ENCODE peak calls at places on chromosomes 2 and 18, in eight cellular contexts. One of them, this sample, is unnamed.

GRCh38 chr2:38702413-38702812 is 36.5 kb downstream of the GALM start:
- DNase-seq in fibroblast of mammary gland: peak; percentile 90
- DNase-seq in OCI-LY7: no peak
- DNase-seq in CD8-positive, alpha-beta T cell: no peak
- DNase-seq in MM.1S: no peak
- DNase-seq in spleen: no peak
- DNase-seq in A549: no peak
- DNase-seq in heart right ventricle: no peak
- DNase-seq in this sample: peak; percentile 81

GRCh38 chr18:28095631-28096030 is 81.3 kb downstream of the CDH2 start:
- DNase-seq in fibroblast of mammary gland: peak; percentile 49
- DNase-seq in OCI-LY7: no peak
- DNase-seq in CD8-positive, alpha-beta T cell: no peak
- DNase-seq in MM.1S: no peak
- DNase-seq in spleen: no peak
- DNase-seq in A549: no peak
- DNase-seq in heart right ventricle: no peak
- DNase-seq in this sample: no peak

GRCh38 chr2:161979490-161979889 is 94.5 kb downstream of the DPP4 start:
- DNase-seq in fibroblast of mammary gland: no peak
- DNase-seq in OCI-LY7: no peak
- DNase-seq in CD8-positive, alpha-beta T cell: no peak
- DNase-seq in MM.1S: no peak
- DNase-seq in spleen: no peak
- DNase-seq in A549: no peak
- DNase-seq in heart right ventricle: no peak
- DNase-seq in this sample: no peak

GRCh38 chr2:100043891-100044255 is 98.5 kb downstream of the AFF3 start:
- DNase-seq in fibroblast of mammary gland: no peak
- DNase-seq in OCI-LY7: no peak
- DNase-seq in CD8-positive, alpha-beta T cell: no peak
- DNase-seq in MM.1S: no peak
- DNase-seq in spleen: no peak
- DNase-seq in A549: no peak
- DNase-seq in heart right ventricle: no peak
- DNase-seq in this sample: no peak

GRCh38 chr2:19488009-19488691 is 129.7 kb upstream of the OSR1 start:
- DNase-seq in fibroblast of mammary gland: peak; percentile 82
- DNase-seq in OCI-LY7: no peak
- DNase-seq in CD8-positive, alpha-beta T cell: no peak
- DNase-seq in MM.1S: no peak
- DNase-seq in spleen: no peak
- DNase-seq in A549: peak; percentile 43
- DNase-seq in heart right ventricle: no peak
- DNase-seq in this sample: peak; percentile 2

GRCh38 chr2:128779301-128780095 is 460.8 kb upstream of the HS6ST1 start:
- DNase-seq in fibroblast of mammary gland: no peak
- DNase-seq in OCI-LY7: no peak
- DNase-seq in CD8-positive, alpha-beta T cell: no peak
- DNase-seq in MM.1S: no peak
- DNase-seq in spleen: peak; percentile 47
- DNase-seq in A549: no peak
- DNase-seq in heart right ventricle: no peak
- DNase-seq in this sample: no peak

GRCh38 chr2:66581461-66582363 is 146.8 kb downstream of the MEIS1 start:
- DNase-seq in fibroblast of mammary gland: no peak
- DNase-seq in OCI-LY7: no peak
- DNase-seq in CD8-positive, alpha-beta T cell: no peak
- DNase-seq in MM.1S: no peak
- DNase-seq in spleen: peak; percentile 72
- DNase-seq in A549: no peak
- DNase-seq in heart right ventricle: peak; percentile 17
- DNase-seq in this sample: no peak

GRCh38 chr2:19837235-19837766 is 64.5 kb downstream of the TTC32 start:
- DNase-seq in fibroblast of mammary gland: no peak
- DNase-seq in OCI-LY7: no peak
- DNase-seq in CD8-positive, alpha-beta T cell: no peak
- DNase-seq in MM.1S: no peak
- DNase-seq in spleen: no peak
- DNase-seq in A549: no peak
- DNase-seq in heart right ventricle: no peak
- DNase-seq in this sample: no peak

GRCh38 chr18:11146238-11146946 is 3.0 kb downstream of the PIEZO2 start:
- DNase-seq in fibroblast of mammary gland: no peak
- DNase-seq in OCI-LY7: no peak
- DNase-seq in CD8-positive, alpha-beta T cell: no peak
- DNase-seq in MM.1S: no peak
- DNase-seq in spleen: no peak
- DNase-seq in A549: no peak
- DNase-seq in heart right ventricle: peak; percentile 58
- DNase-seq in this sample: no peak

DNA sequence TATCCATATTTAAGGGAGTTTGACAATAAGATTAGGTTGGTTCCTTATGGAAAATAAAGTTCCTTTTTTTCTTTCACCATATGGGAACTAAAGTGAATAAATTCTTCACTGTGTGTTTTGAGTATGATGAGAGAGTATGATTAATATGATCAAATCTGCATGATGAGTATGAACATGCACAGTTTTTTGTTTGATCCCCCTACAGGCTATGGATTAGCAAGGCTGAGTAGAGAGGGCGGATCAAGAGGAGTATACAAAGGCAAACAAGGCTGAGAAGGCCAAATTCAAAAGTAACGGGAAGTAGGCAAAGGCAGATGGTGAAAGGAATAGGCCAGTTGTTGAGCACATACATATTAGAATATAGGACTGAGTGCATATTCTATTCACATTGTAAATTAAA is 508.2 kb downstream of the LRRTM4 start:
- DNase-seq in fibroblast of mammary gland: no peak
- DNase-seq in OCI-LY7: no peak
- DNase-seq in CD8-positive, alpha-beta T cell: no peak
- DNase-seq in MM.1S: no peak
- DNase-seq in spleen: no peak
- DNase-seq in A549: no peak
- DNase-seq in heart right ventricle: no peak
- DNase-seq in this sample: no peak
- TF ChIP-seq CTCF in fibroblast of mammary gland: no peak
- TF ChIP-seq CTCF in OCI-LY7: no peak
- TF ChIP-seq CTCF in CD8-positive, alpha-beta T cell: no peak
- TF ChIP-seq CTCF in MM.1S: no peak
- TF ChIP-seq CTCF in spleen: no peak
- TF ChIP-seq CTCF in A549: no peak
- TF ChIP-seq CTCF in heart right ventricle: no peak
- TF ChIP-seq CTCF in this sample: no peak

GRCh38 chr2:64908406-64908805 is 80.8 kb upstream of the SLC1A4 start:
- DNase-seq in fibroblast of mammary gland: no peak
- DNase-seq in OCI-LY7: no peak
- DNase-seq in CD8-positive, alpha-beta T cell: no peak
- DNase-seq in MM.1S: no peak
- DNase-seq in spleen: no peak
- DNase-seq in A549: no peak
- DNase-seq in heart right ventricle: no peak
- DNase-seq in this sample: no peak
- H3K4me3 ChIP-seq in fibroblast of mammary gland: no peak overlapping the region
- H3K4me3 ChIP-seq in OCI-LY7: no peak overlapping the region
- H3K4me3 ChIP-seq in CD8-positive, alpha-beta T cell: no peak overlapping the region
- H3K4me3 ChIP-seq in MM.1S: no peak overlapping the region
- H3K4me3 ChIP-seq in spleen: no peak overlapping the region
- H3K4me3 ChIP-seq in A549: no peak overlapping the region
- H3K4me3 ChIP-seq in heart right ventricle: no peak overlapping the region
- H3K4me3 ChIP-seq in this sample: no peak overlapping the region

DNA sequence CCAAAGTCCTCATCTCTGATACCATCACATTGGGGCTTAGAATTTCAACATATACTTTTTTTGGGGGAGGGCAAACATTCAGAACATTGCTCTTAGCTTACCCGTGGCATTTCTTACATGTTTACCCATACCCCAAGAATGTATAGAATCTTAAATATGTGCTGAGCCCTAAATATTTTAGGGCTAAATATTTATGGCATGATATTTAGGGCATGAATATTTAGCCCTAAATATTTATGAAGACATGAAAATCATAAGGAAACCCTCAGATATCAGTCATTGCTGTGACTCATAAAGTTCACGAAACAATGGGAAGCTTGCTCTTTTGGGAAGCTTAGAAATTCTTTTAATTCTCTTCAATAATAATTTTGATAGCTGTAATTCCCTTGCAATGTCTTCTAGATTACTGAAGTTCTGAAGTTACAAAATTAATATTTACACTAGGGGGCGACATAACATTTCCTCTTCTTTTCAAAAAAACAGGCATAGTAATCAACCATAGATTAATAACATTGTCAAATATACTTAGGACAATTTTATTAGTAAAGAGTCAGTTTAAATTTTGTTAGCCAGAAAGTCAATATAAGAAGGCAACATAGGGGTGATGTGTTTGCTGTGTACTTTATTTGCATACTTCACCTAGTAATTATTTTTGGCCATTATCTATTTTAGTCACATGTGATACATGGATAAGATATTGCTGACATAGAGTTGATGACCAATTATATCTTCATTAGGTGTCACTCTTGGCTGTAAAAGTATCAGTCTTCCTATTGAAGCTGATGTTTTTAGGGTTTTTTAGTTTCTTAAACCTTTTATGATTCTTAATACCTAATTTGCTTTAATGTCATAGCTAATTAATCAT is 13.1 kb downstream of the ZNF804A start:
- DNase-seq in fibroblast of mammary gland: peak; percentile 40
- DNase-seq in OCI-LY7: peak; percentile 42
- DNase-seq in CD8-positive, alpha-beta T cell: no peak
- DNase-seq in MM.1S: peak; percentile 50
- DNase-seq in spleen: no peak
- DNase-seq in A549: no peak
- DNase-seq in heart right ventricle: no peak
- DNase-seq in this sample: no peak
- TF ChIP-seq CTCF in fibroblast of mammary gland: peak; percentile 40
- TF ChIP-seq CTCF in OCI-LY7: peak; percentile 87
- TF ChIP-seq CTCF in CD8-positive, alpha-beta T cell: no peak
- TF ChIP-seq CTCF in MM.1S: peak; percentile 63
- TF ChIP-seq CTCF in spleen: peak; percentile 23
- TF ChIP-seq CTCF in A549: peak; percentile 40
- TF ChIP-seq CTCF in heart right ventricle: no peak
- TF ChIP-seq CTCF in this sample: no peak

GRCh38 chr2:200354823-200355751 is 48.6 kb downstream of the SPATS2L start:
- DNase-seq in fibroblast of mammary gland: no peak
- DNase-seq in OCI-LY7: no peak
- DNase-seq in CD8-positive, alpha-beta T cell: no peak
- DNase-seq in MM.1S: no peak
- DNase-seq in spleen: no peak
- DNase-seq in A549: no peak
- DNase-seq in heart right ventricle: no peak
- DNase-seq in this sample: no peak
- H3K4me3 ChIP-seq in fibroblast of mammary gland: no peak overlapping the region
- H3K4me3 ChIP-seq in OCI-LY7: no peak overlapping the region
- H3K4me3 ChIP-seq in CD8-positive, alpha-beta T cell: no peak overlapping the region
- H3K4me3 ChIP-seq in MM.1S: no peak overlapping the region
- H3K4me3 ChIP-seq in spleen: no peak overlapping the region
- H3K4me3 ChIP-seq in A549: no peak overlapping the region
- H3K4me3 ChIP-seq in heart right ventricle: no peak overlapping the region
- H3K4me3 ChIP-seq in this sample: no peak overlapping the region

GRCh38 chr2:173021939-173022371 is 53.7 kb upstream of the MAP3K20 start:
- DNase-seq in fibroblast of mammary gland: peak; percentile 55
- DNase-seq in OCI-LY7: no peak
- DNase-seq in CD8-positive, alpha-beta T cell: no peak
- DNase-seq in MM.1S: no peak
- DNase-seq in spleen: no peak
- DNase-seq in A549: peak; percentile 35
- DNase-seq in heart right ventricle: peak; percentile 45
- DNase-seq in this sample: no peak
- TF ChIP-seq CTCF in fibroblast of mammary gland: peak; percentile 43
- TF ChIP-seq CTCF in OCI-LY7: peak; percentile 19
- TF ChIP-seq CTCF in CD8-positive, alpha-beta T cell: no peak
- TF ChIP-seq CTCF in MM.1S: peak; percentile 11
- TF ChIP-seq CTCF in spleen: no peak
- TF ChIP-seq CTCF in A549: peak; percentile 81
- TF ChIP-seq CTCF in heart right ventricle: peak; percentile 13
- TF ChIP-seq CTCF in this sample: peak; percentile 23

DNA sequence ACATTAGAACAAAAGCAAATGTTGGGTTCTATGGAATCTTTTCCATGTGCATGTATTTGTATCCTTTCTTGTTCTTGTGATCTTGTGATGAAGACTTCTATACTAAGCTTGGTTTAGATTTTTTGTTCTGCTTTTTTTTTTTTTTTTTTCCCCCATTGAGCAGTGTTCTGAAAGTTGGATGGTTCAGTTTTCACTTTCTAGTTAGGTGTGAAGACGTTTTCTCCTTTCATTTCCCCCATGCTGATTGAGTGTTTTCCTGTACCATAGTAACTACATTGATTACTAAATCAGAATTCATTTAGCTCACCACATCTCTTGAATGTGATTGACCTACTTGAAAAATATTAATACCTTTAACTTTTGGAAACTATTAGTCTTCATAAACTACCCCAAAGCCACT is 34.1 kb downstream of the NOP58 start:
- DNase-seq in fibroblast of mammary gland: no peak
- DNase-seq in OCI-LY7: no peak
- DNase-seq in CD8-positive, alpha-beta T cell: no peak
- DNase-seq in MM.1S: peak; percentile 43
- DNase-seq in spleen: no peak
- DNase-seq in A549: no peak
- DNase-seq in heart right ventricle: no peak
- DNase-seq in this sample: no peak
- H3K4me3 ChIP-seq in fibroblast of mammary gland: no peak overlapping the region
- H3K4me3 ChIP-seq in OCI-LY7: no peak overlapping the region
- H3K4me3 ChIP-seq in CD8-positive, alpha-beta T cell: no peak overlapping the region
- H3K4me3 ChIP-seq in MM.1S: no peak overlapping the region
- H3K4me3 ChIP-seq in spleen: no peak overlapping the region
- H3K4me3 ChIP-seq in A549: no peak overlapping the region
- H3K4me3 ChIP-seq in heart right ventricle: no peak overlapping the region
- H3K4me3 ChIP-seq in this sample: no peak overlapping the region

This sample was measured in AG04449.